ENCODE peak calls at places on chromosome 2, in eight cellular contexts. One of them, this sample, is unnamed.

GRCh38 chr2:126900646-126901319 is 2.1 kb downstream of the TEX51 start:
- DNase-seq in NCI-H1105: no peak
- DNase-seq in astrocyte: no peak
- DNase-seq in NT2/D1: no peak
- DNase-seq in cardiac septum: peak
- DNase-seq in CD4-positive, alpha-beta T cell: no peak
- DNase-seq in heart left ventricle: no peak
- DNase-seq in HEK293T: no peak
- DNase-seq in this sample: no peak

GRCh38 chr2:232979871-232980461 is 33.1 kb downstream of the NGEF start:
- DNase-seq in NT2/D1: no peak
- DNase-seq in heart left ventricle: no peak
- DNase-seq in HEK293T: no peak
- DNase-seq in NCI-H1105: no peak
- DNase-seq in cardiac septum: peak
- DNase-seq in astrocyte: peak
- DNase-seq in CD4-positive, alpha-beta T cell: no peak
- DNase-seq in this sample: peak

GRCh38 chr2:191754103-191754502 is 76.2 kb downstream of the NABP1 start:
- DNase-seq in NT2/D1: no peak
- DNase-seq in HEK293T: no peak
- DNase-seq in NCI-H1105: no peak
- DNase-seq in cardiac septum: no peak
- DNase-seq in CD4-positive, alpha-beta T cell: no peak
- DNase-seq in astrocyte: no peak
- DNase-seq in heart left ventricle: no peak
- DNase-seq in this sample: no peak

GRCh38 chr2:138028538-138028937 is 64.3 kb downstream of the HNMT start:
- DNase-seq in heart left ventricle: no peak
- DNase-seq in HEK293T: no peak
- DNase-seq in NCI-H1105: no peak
- DNase-seq in NT2/D1: no peak
- DNase-seq in cardiac septum: no peak
- DNase-seq in astrocyte: no peak
- DNase-seq in CD4-positive, alpha-beta T cell: no peak
- DNase-seq in this sample: no peak

GRCh38 chr2:67323209-67323991 is 73.7 kb upstream of the ETAA1 start:
- DNase-seq in cardiac septum: no peak
- DNase-seq in CD4-positive, alpha-beta T cell: no peak
- DNase-seq in astrocyte: no peak
- DNase-seq in NT2/D1: no peak
- DNase-seq in HEK293T: no peak
- DNase-seq in NCI-H1105: no peak
- DNase-seq in heart left ventricle: no peak
- DNase-seq in this sample: peak

GRCh38 chr2:174247474-174248186 is 702 bp downstream of the OLA1 start:
- DNase-seq in cardiac septum: no peak
- DNase-seq in heart left ventricle: no peak
- DNase-seq in astrocyte: peak
- DNase-seq in NT2/D1: no peak
- DNase-seq in CD4-positive, alpha-beta T cell: no peak
- DNase-seq in NCI-H1105: no peak
- DNase-seq in HEK293T: peak
- DNase-seq in this sample: peak

GRCh38 chr2:191318729-191319078 is 73.5 kb downstream of the MYO1B start:
- DNase-seq in HEK293T: peak
- DNase-seq in astrocyte: peak
- DNase-seq in cardiac septum: no peak
- DNase-seq in CD4-positive, alpha-beta T cell: no peak
- DNase-seq in NCI-H1105: no peak
- DNase-seq in NT2/D1: peak
- DNase-seq in heart left ventricle: no peak
- DNase-seq in this sample: peak

GRCh38 chr2:237627463-237628321 is at the start of gene LRRFIP1:
- DNase-seq in cardiac septum: no peak
- DNase-seq in CD4-positive, alpha-beta T cell: peak
- DNase-seq in NCI-H1105: no peak
- DNase-seq in astrocyte: no peak
- DNase-seq in heart left ventricle: peak
- DNase-seq in NT2/D1: no peak
- DNase-seq in HEK293T: peak
- DNase-seq in this sample: no peak

GRCh38 chr2:195320416-195320973 is 336.5 kb upstream of the SLC39A10 start:
- DNase-seq in CD4-positive, alpha-beta T cell: no peak
- DNase-seq in NCI-H1105: no peak
- DNase-seq in cardiac septum: no peak
- DNase-seq in NT2/D1: no peak
- DNase-seq in HEK293T: no peak
- DNase-seq in astrocyte: no peak
- DNase-seq in heart left ventricle: no peak
- DNase-seq in this sample: no peak

GRCh38 chr2:156294945-156295580 is 37.5 kb downstream of the NR4A2 start:
- DNase-seq in CD4-positive, alpha-beta T cell: no peak
- DNase-seq in cardiac septum: no peak
- DNase-seq in HEK293T: no peak
- DNase-seq in NT2/D1: no peak
- DNase-seq in heart left ventricle: no peak
- DNase-seq in NCI-H1105: no peak
- DNase-seq in astrocyte: peak
- DNase-seq in this sample: peak

GRCh38 chr2:53516650-53517049 is 251.0 kb upstream of the CHAC2 start:
- DNase-seq in NT2/D1: no peak
- DNase-seq in heart left ventricle: no peak
- DNase-seq in HEK293T: no peak
- DNase-seq in CD4-positive, alpha-beta T cell: no peak
- DNase-seq in NCI-H1105: no peak
- DNase-seq in cardiac septum: no peak
- DNase-seq in astrocyte: no peak
- DNase-seq in this sample: no peak

GRCh38 chr2:96642564-96643350 is at the start of gene FER1L5:
- DNase-seq in astrocyte: peak
- DNase-seq in CD4-positive, alpha-beta T cell: no peak
- DNase-seq in NCI-H1105: no peak
- DNase-seq in NT2/D1: peak
- DNase-seq in heart left ventricle: peak
- DNase-seq in cardiac septum: no peak
- DNase-seq in HEK293T: no peak
- DNase-seq in this sample: peak

GRCh38 chr2:27336173-27336572 is 13.3 kb upstream of the MPV17 start:
- DNase-seq in heart left ventricle: no peak
- DNase-seq in CD4-positive, alpha-beta T cell: no peak
- DNase-seq in astrocyte: no peak
- DNase-seq in cardiac septum: no peak
- DNase-seq in HEK293T: no peak
- DNase-seq in NCI-H1105: no peak
- DNase-seq in NT2/D1: no peak
- DNase-seq in this sample: no peak

GRCh38 chr2:23209059-23209458 is 175.9 kb upstream of the KLHL29 start:
- DNase-seq in NCI-H1105: no peak
- DNase-seq in HEK293T: no peak
- DNase-seq in cardiac septum: no peak
- DNase-seq in CD4-positive, alpha-beta T cell: no peak
- DNase-seq in astrocyte: no peak
- DNase-seq in NT2/D1: no peak
- DNase-seq in heart left ventricle: no peak
- DNase-seq in this sample: no peak

GRCh38 chr2:154015233-154015632 is 143.5 kb downstream of the GALNT13 start:
- DNase-seq in CD4-positive, alpha-beta T cell: no peak
- DNase-seq in NT2/D1: no peak
- DNase-seq in astrocyte: no peak
- DNase-seq in cardiac septum: no peak
- DNase-seq in HEK293T: no peak
- DNase-seq in heart left ventricle: no peak
- DNase-seq in NCI-H1105: no peak
- DNase-seq in this sample: no peak

GRCh38 chr2:219230201-219230540 is 565 bp downstream of the ANKZF1 start:
- DNase-seq in HEK293T: peak
- DNase-seq in NT2/D1: no peak
- DNase-seq in NCI-H1105: no peak
- DNase-seq in CD4-positive, alpha-beta T cell: no peak
- DNase-seq in cardiac septum: peak
- DNase-seq in astrocyte: peak
- DNase-seq in heart left ventricle: no peak
- DNase-seq in this sample: peak

GRCh38 chr2:74747411-74748080 is 86.4 kb upstream of the HK2 start:
- DNase-seq in cardiac septum: no peak
- DNase-seq in CD4-positive, alpha-beta T cell: no peak
- DNase-seq in NT2/D1: no peak
- DNase-seq in NCI-H1105: no peak
- DNase-seq in astrocyte: peak
- DNase-seq in HEK293T: no peak
- DNase-seq in heart left ventricle: no peak
- DNase-seq in this sample: peak